ENCODE peak calls at places on chromosomes 13 and 19, in six cellular contexts. One of them, this sample, is unnamed.

GRCh38 chr13:75919660-75920199 is 283.6 kb downstream of the LMO7 start:
- DNase-seq in sigmoid colon: no peak
- DNase-seq in testis: no peak
- DNase-seq in transverse colon: no peak
- DNase-seq in IMR-90: no peak
- DNase-seq in lower leg skin: no peak
- DNase-seq in this sample: no peak

GRCh38 chr19:8880864-8881488 is 48.8 kb downstream of the MBD3L1 start:
- DNase-seq in IMR-90: no peak
- DNase-seq in transverse colon: no peak
- DNase-seq in testis: no peak
- DNase-seq in sigmoid colon: no peak
- DNase-seq in lower leg skin: no peak
- DNase-seq in this sample: no peak

GRCh38 chr13:43331676-43332075 is 308.3 kb downstream of the DNAJC15 start:
- DNase-seq in testis: peak; percentile 35
- DNase-seq in IMR-90: peak; percentile 10
- DNase-seq in sigmoid colon: no peak
- DNase-seq in lower leg skin: no peak
- DNase-seq in transverse colon: no peak
- DNase-seq in this sample: no peak

GRCh38 chr13:109408596-109409382 is 377.6 kb downstream of the IRS2 start:
- DNase-seq in lower leg skin: peak; percentile 73
- DNase-seq in sigmoid colon: no peak
- DNase-seq in testis: no peak
- DNase-seq in transverse colon: no peak
- DNase-seq in IMR-90: no peak
- DNase-seq in this sample: no peak

GRCh38 chr13:114071991-114072390 is 60.4 kb downstream of the RASA3 start:
- DNase-seq in testis: no peak
- DNase-seq in IMR-90: no peak
- DNase-seq in transverse colon: no peak
- DNase-seq in lower leg skin: peak; percentile 69
- DNase-seq in sigmoid colon: peak; percentile 50
- DNase-seq in this sample: peak; percentile 58

GRCh38 chr13:28582225-28582891 is 76.6 kb upstream of the POMP start:
- DNase-seq in testis: no peak
- DNase-seq in lower leg skin: no peak
- DNase-seq in IMR-90: peak; percentile 53
- DNase-seq in transverse colon: no peak
- DNase-seq in sigmoid colon: no peak
- DNase-seq in this sample: no peak

GRCh38 chr19:17766543-17767131 is 15.4 kb downstream of the FCHO1 start:
- DNase-seq in lower leg skin: peak; percentile 94
- DNase-seq in IMR-90: peak; percentile 77
- DNase-seq in testis: peak; percentile 94
- DNase-seq in sigmoid colon: peak; percentile 81
- DNase-seq in transverse colon: peak; percentile 94
- DNase-seq in this sample: peak; percentile 78

GRCh38 chr13:30133554-30133912 is 173.8 kb downstream of the KATNAL1 start:
- DNase-seq in testis: no peak
- DNase-seq in sigmoid colon: no peak
- DNase-seq in transverse colon: peak; percentile 79
- DNase-seq in lower leg skin: no peak
- DNase-seq in IMR-90: no peak
- DNase-seq in this sample: no peak

GRCh38 chr19:6271721-6272410 is 7.9 kb downstream of the MLLT1 start:
- DNase-seq in sigmoid colon: peak; percentile 97
- DNase-seq in lower leg skin: peak; percentile 96
- DNase-seq in testis: peak; percentile 80
- DNase-seq in IMR-90: peak; percentile 74
- DNase-seq in transverse colon: peak; percentile 64
- DNase-seq in this sample: peak; percentile 94

GRCh38 chr13:21330126-21330861 is 128.8 kb downstream of the ZDHHC20 start:
- DNase-seq in transverse colon: no peak
- DNase-seq in testis: no peak
- DNase-seq in sigmoid colon: no peak
- DNase-seq in lower leg skin: no peak
- DNase-seq in IMR-90: peak; percentile 57
- DNase-seq in this sample: no peak

GRCh38 chr19:55461974-55462628 is 659 bp upstream of the ISOC2 start:
- DNase-seq in IMR-90: peak; percentile 33
- DNase-seq in lower leg skin: no peak
- DNase-seq in testis: no peak
- DNase-seq in transverse colon: no peak
- DNase-seq in sigmoid colon: no peak
- DNase-seq in this sample: no peak

GRCh38 chr19:38617764-38618589 is at the start of gene MAP4K1:
- DNase-seq in IMR-90: no peak
- DNase-seq in transverse colon: peak; percentile 78
- DNase-seq in sigmoid colon: no peak
- DNase-seq in testis: peak; percentile 25
- DNase-seq in lower leg skin: peak; percentile 90
- DNase-seq in this sample: no peak

GRCh38 chr13:41007359-41008118 is 11.6 kb downstream of the ELF1 start:
- DNase-seq in sigmoid colon: no peak
- DNase-seq in IMR-90: peak; percentile 30
- DNase-seq in lower leg skin: no peak
- DNase-seq in transverse colon: no peak
- DNase-seq in testis: no peak
- DNase-seq in this sample: no peak

GRCh38 chr19:8255426-8256125 is 46.4 kb downstream of the CERS4 start:
- DNase-seq in sigmoid colon: no peak
- DNase-seq in testis: no peak
- DNase-seq in IMR-90: no peak
- DNase-seq in transverse colon: no peak
- DNase-seq in lower leg skin: no peak
- DNase-seq in this sample: no peak

GRCh38 chr19:542173-542866 is 1.5 kb upstream of the GZMM start:
- DNase-seq in sigmoid colon: no peak
- DNase-seq in testis: no peak
- DNase-seq in lower leg skin: no peak
- DNase-seq in IMR-90: no peak
- DNase-seq in transverse colon: peak; percentile 6
- DNase-seq in this sample: no peak

GRCh38 chr19:43759515-43759914 is 4.8 kb upstream of the SMG9 start:
- DNase-seq in lower leg skin: no peak
- DNase-seq in testis: no peak
- DNase-seq in IMR-90: peak; percentile 55
- DNase-seq in transverse colon: no peak
- DNase-seq in sigmoid colon: no peak
- DNase-seq in this sample: no peak

GRCh38 chr13:101053694-101054093 is 362.6 kb downstream of the NALCN start:
- DNase-seq in sigmoid colon: no peak
- DNase-seq in testis: no peak
- DNase-seq in transverse colon: no peak
- DNase-seq in IMR-90: peak; percentile 14
- DNase-seq in lower leg skin: no peak
- DNase-seq in this sample: no peak

GRCh38 chr19:16714702-16715294 is 4.8 kb upstream of the NWD1 start:
- DNase-seq in IMR-90: peak; percentile 24
- DNase-seq in lower leg skin: no peak
- DNase-seq in sigmoid colon: no peak
- DNase-seq in testis: peak; percentile 80
- DNase-seq in transverse colon: peak; percentile 72
- DNase-seq in this sample: peak; percentile 62

GRCh38 chr19:6067975-6068374 is 42.3 kb downstream of the RFX2 start:
- DNase-seq in transverse colon: peak; percentile 6
- DNase-seq in testis: no peak
- DNase-seq in IMR-90: no peak
- DNase-seq in lower leg skin: peak; percentile 70
- DNase-seq in sigmoid colon: no peak
- DNase-seq in this sample: peak; percentile 61

GRCh38 chr13:59422646-59423045 is 741.1 kb downstream of the DIAPH3 start:
- DNase-seq in testis: no peak
- DNase-seq in IMR-90: peak; percentile 12
- DNase-seq in sigmoid colon: no peak
- DNase-seq in lower leg skin: no peak
- DNase-seq in transverse colon: no peak
- DNase-seq in this sample: no peak

GRCh38 chr13:45242070-45242469 is 41.2 kb upstream of the KCTD4 start:
- DNase-seq in transverse colon: peak; percentile 33
- DNase-seq in sigmoid colon: no peak
- DNase-seq in IMR-90: peak; percentile 53
- DNase-seq in testis: no peak
- DNase-seq in lower leg skin: no peak
- DNase-seq in this sample: no peak

GRCh38 chr13:43153436-43154082 is 130.2 kb downstream of the DNAJC15 start:
- DNase-seq in transverse colon: no peak
- DNase-seq in lower leg skin: no peak
- DNase-seq in sigmoid colon: no peak
- DNase-seq in IMR-90: peak; percentile 44
- DNase-seq in testis: no peak
- DNase-seq in this sample: no peak

GRCh38 chr19:57395710-57396109 is 6.1 kb downstream of the ZNF548 start:
- DNase-seq in IMR-90: no peak
- DNase-seq in testis: no peak
- DNase-seq in sigmoid colon: no peak
- DNase-seq in transverse colon: no peak
- DNase-seq in lower leg skin: no peak
- DNase-seq in this sample: no peak

GRCh38 chr19:42129399-42130253 is 2.6 kb downstream of the POU2F2 start:
- DNase-seq in IMR-90: peak; percentile 33
- DNase-seq in testis: peak; percentile 28
- DNase-seq in sigmoid colon: no peak
- DNase-seq in transverse colon: peak; percentile 75
- DNase-seq in lower leg skin: peak; percentile 86
- DNase-seq in this sample: no peak

GRCh38 chr13:58181111-58181510 is 549.6 kb downstream of the PCDH17 start:
- DNase-seq in sigmoid colon: peak; percentile 49
- DNase-seq in IMR-90: no peak
- DNase-seq in lower leg skin: no peak
- DNase-seq in testis: no peak
- DNase-seq in transverse colon: no peak
- DNase-seq in this sample: no peak

GRCh38 chr19:7663711-7664110 is 5.1 kb upstream of the RETN start:
- DNase-seq in transverse colon: no peak
- DNase-seq in sigmoid colon: no peak
- DNase-seq in lower leg skin: no peak
- DNase-seq in testis: no peak
- DNase-seq in IMR-90: no peak
- DNase-seq in this sample: no peak

GRCh38 chr19:44685877-44686276 is 13.1 kb upstream of the CEACAM16 start:
- DNase-seq in lower leg skin: no peak
- DNase-seq in transverse colon: no peak
- DNase-seq in testis: no peak
- DNase-seq in IMR-90: peak; percentile 74
- DNase-seq in sigmoid colon: no peak
- DNase-seq in this sample: no peak

DNA sequence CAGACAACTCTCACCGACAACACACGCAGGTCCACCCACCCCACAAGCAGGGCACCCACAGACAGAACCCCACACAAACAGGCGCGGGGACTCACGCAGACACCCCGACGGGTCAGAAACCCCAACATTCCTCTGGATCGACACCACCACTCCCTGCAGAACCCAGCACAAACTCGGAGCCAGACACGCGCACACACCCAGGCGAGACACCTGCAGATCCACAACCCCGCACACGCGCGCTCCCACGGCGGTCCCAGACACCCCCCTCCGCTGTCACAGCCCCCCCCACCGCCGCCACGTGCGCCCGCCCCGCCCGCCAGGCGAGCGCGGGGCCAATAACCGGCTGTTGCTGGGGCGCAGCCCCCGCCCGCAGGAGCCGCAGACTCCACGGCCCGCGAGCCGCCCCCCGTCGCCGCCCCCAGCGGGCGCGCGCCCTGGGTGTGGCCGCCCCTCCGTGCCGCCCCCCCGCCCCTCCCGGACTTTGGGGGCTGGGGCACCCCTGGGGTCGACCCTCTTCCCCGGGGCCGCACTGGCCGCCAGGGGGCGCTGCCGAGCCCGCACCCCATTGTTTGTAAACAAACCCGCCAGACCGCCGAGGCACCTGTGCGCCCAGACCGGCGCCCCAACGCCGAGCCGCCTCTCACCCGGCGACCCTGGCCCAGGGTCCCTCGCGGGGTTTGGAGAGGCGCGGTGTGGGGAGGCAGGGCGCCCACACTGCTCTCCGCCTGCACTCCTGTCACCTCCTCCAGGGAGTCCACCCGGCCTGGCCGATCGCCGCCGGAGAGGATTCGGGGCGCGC is 678 bp downstream of the BBC3 start:
- DNase-seq in transverse colon: peak; percentile 82
- DNase-seq in sigmoid colon: peak; percentile 84
- DNase-seq in IMR-90: peak; percentile 18
- DNase-seq in lower leg skin: peak; percentile 96
- DNase-seq in testis: peak; percentile 72
- DNase-seq in this sample: peak; percentile 91
- TF ChIP-seq POLR2A in transverse colon: no peak
- TF ChIP-seq POLR2A in sigmoid colon: no peak
- TF ChIP-seq POLR2A in IMR-90: no peak
- TF ChIP-seq POLR2A in lower leg skin: no peak
- TF ChIP-seq POLR2A in testis: no peak
- TF ChIP-seq POLR2A in this sample: no peak

DNA sequence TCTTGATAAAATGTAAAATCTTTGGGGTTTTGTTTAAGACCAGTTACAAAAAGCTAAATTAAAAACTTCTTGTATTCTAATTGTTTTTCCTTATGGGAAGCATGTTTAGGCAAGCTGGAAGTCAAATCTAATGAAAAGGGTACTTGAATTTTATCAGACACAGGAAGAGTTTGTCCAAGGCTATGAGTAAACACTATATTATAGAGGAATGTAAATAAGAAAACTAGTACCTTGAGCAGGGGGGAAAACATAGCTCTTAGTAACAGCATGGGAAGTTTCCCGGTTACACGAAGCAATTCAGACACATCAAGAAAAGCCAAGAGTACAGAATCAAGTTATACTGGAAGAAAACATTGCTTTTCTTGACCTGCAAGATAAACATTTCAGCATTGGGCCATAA is 19.8 kb upstream of the ZNF780A start:
- DNase-seq in transverse colon: no peak
- DNase-seq in testis: no peak
- DNase-seq in sigmoid colon: no peak
- DNase-seq in IMR-90: no peak
- DNase-seq in lower leg skin: no peak
- DNase-seq in this sample: no peak
- TF ChIP-seq CTCF in transverse colon: no peak
- TF ChIP-seq CTCF in testis: no peak
- TF ChIP-seq CTCF in sigmoid colon: no peak
- TF ChIP-seq CTCF in IMR-90: no peak
- TF ChIP-seq CTCF in lower leg skin: no peak
- TF ChIP-seq CTCF in this sample: no peak

GRCh38 chr19:30686252-30686762 is 314.1 kb downstream of the ZNF536 start:
- DNase-seq in sigmoid colon: peak; percentile 46
- DNase-seq in lower leg skin: peak; percentile 81
- DNase-seq in transverse colon: no peak
- DNase-seq in testis: no peak
- DNase-seq in IMR-90: no peak
- DNase-seq in this sample: no peak
- TF ChIP-seq POLR2A in sigmoid colon: no peak
- TF ChIP-seq POLR2A in lower leg skin: no peak
- TF ChIP-seq POLR2A in transverse colon: no peak
- TF ChIP-seq POLR2A in testis: no peak
- TF ChIP-seq POLR2A in IMR-90: no peak
- TF ChIP-seq POLR2A in this sample: no peak

DNA sequence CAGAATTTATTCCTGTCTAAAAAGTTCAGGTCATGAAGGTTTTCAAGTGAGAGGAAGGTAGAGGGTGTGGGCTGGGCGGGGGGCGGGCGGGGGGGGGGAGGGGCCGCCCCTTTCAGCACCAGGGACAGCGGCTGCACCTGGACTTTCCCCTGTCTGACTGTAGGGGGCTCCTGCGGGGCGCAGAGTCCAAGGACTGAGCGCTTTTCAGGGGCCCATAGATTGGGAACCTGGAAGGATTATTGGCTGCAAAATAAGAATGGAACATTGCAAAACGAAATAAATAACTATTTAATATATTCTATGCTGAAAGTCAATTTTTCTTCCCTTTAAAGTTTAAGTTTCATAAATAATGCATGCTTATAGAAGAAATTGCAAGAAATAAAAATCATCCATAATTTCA is 8.9 kb upstream of the CYP4F3 start:
- DNase-seq in transverse colon: peak; percentile 26
- DNase-seq in testis: peak; percentile 43
- DNase-seq in sigmoid colon: no peak
- DNase-seq in IMR-90: no peak
- DNase-seq in lower leg skin: no peak
- DNase-seq in this sample: no peak
- TF ChIP-seq CTCF in transverse colon: peak; percentile 49
- TF ChIP-seq CTCF in testis: peak; percentile 11
- TF ChIP-seq CTCF in sigmoid colon: no peak
- TF ChIP-seq CTCF in IMR-90: peak; percentile 19
- TF ChIP-seq CTCF in lower leg skin: no peak
- TF ChIP-seq CTCF in this sample: no peak

This sample was measured in suprapubic skin.